ENCODE peak calls at places on chromosome 1, in eight cellular contexts. W is BJ, B is breast epithelium, M is aorta, H is astrocyte, N is neural progenitor cell, O is IMR-90, E is body of pancreas. S is an unnamed sample.
A peak's percentile ranks its signal among the peaks of the same experiment; 100 is the strongest.

GRCh38 chr1:33300673-33301072 is 20.2 kb downstream of the A3GALT2 start:
- DNase-seq in W (no peak), B (no peak), M (peak; percentile 76), H (peak; percentile 67), N (no peak), O (peak; percentile 86), E (peak; percentile 59), S (no peak)

GRCh38 chr1:48025076-48025475 is 27.9 kb upstream of the TRABD2B start:
- DNase-seq in W (no peak), B (no peak), M (no peak), H (no peak), N (peak; percentile 68), O (no peak), E (no peak), S (no peak)

GRCh38 chr1:203172184-203173115 is 3.2 kb downstream of the MYBPH start:
- DNase-seq in W (no peak), B (peak; percentile 69), M (peak; percentile 66), H (no peak), N (peak; percentile 76), O (peak; percentile 32), E (peak; percentile 79), S (no peak)

GRCh38 chr1:1616045-1616821 is 933 bp downstream of the MIB2 start:
- DNase-seq in W (no peak), B (no peak), M (peak; percentile 62), H (no peak), N (peak; percentile 76), O (peak; percentile 37), E (peak; percentile 56), S (peak; percentile 94)

GRCh38 chr1:32886012-32886827 is at the start of gene HPCA:
- DNase-seq in W (no peak), B (peak; percentile 65), M (peak; percentile 68), H (no peak), N (peak; percentile 96), O (peak; percentile 48), E (peak; percentile 64), S (peak; percentile 90)

GRCh38 chr1:196060539-196060938 is 547.7 kb downstream of the KCNT2 start:
- DNase-seq in W (no peak), B (no peak), M (no peak), H (no peak), N (no peak), O (no peak), E (no peak), S (no peak)

GRCh38 chr1:7641587-7642417 is 129.3 kb upstream of the VAMP3 start:
- DNase-seq in W (no peak), B (no peak), M (no peak), H (no peak), N (peak; percentile 38), O (no peak), E (no peak), S (no peak)

GRCh38 chr1:17196496-17197180 is 8.3 kb upstream of the PADI1 start:
- DNase-seq in W (no peak), B (no peak), M (no peak), H (no peak), N (no peak), O (no peak), E (no peak), S (no peak)

GRCh38 chr1:52970149-52970548 is 43.1 kb downstream of the SCP2 start:
- DNase-seq in W (no peak), B (no peak), M (no peak), H (peak; percentile 11), N (peak; percentile 33), O (peak; percentile 20), E (no peak), S (no peak)

GRCh38 chr1:39896909-39897685 is 4.6 kb downstream of the MYCL start:
- DNase-seq in W (no peak), B (no peak), M (no peak), H (peak; percentile 78), N (peak; percentile 49), O (peak; percentile 86), E (no peak), S (no peak)

DNA sequence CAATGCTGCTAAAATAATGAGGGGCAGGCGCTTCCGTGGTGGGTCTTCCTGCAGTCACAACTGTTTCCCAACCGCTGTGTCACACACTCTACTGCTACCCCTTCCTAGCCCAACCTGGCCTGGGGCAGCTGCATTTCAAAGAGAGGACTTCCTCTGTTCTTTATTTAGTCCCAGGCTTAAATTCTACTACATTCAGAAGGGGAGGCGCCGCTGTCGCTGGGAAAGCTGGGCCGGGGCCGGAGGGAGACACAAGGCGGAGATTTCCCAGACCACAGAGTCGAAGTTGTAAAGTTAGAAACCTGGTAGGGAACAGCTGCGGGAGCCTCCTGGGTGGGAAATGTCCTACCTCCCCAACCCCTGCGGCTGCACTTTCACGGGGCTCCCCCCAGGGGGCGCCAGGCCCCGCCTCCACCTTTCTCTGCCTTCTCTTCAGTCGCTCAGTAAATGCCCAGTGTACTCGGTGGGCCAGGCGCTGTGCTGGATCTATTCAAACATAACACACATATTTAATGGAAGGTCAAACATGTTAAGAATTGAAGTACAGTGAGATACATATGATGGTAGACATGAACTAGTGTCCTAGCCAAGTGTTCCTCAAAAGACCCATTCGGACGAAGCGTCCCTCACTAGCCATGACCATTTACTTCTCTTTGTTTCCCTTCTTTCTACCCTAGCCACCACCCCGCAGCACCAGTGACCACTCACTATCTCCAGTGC is 23.1 kb downstream of the DYRK3 start:
- DNase-seq in W (no peak), B (no peak), M (peak; percentile 58), H (no peak), N (peak; percentile 68), O (no peak), E (no peak), S (peak; percentile 88)
- H3K4me3 ChIP-seq in W (no peak overlapping the region), B (no peak overlapping the region), M (no peak overlapping the region), H (no peak overlapping the region), N (peak overlapping the region; percentile 26), O (no peak overlapping the region), E (no peak overlapping the region), S (no peak overlapping the region)

DNA sequence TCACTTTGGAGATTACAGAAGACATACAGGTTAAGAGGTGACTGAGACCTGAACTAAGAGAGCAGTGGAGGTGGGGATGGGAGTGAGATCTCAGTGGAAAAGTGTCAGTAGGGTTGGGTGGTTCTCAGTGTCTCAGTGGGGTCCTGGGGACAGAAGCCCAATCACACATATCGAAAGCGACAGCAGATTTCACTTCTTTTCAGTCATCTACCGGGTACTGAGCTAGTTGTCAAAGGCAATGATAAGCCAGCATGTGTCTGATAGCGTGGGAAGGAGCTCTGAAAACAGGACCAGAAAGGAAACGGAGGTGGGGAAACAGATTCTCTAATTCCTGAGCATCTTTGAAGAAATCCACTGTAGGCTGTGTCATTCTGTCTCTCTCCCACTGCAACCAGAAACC is 59.5 kb downstream of the RHOU start:
- DNase-seq in W (no peak), B (no peak), M (no peak), H (no peak), N (no peak), O (no peak), E (no peak), S (no peak)
- H3K4me3 ChIP-seq in W (no peak overlapping the region), B (no peak overlapping the region), M (no peak overlapping the region), H (no peak overlapping the region), N (no peak overlapping the region), O (no peak overlapping the region), E (no peak overlapping the region), S (no peak overlapping the region)

GRCh38 chr1:168819668-168820067 is 90.7 kb upstream of the DPT start:
- DNase-seq in W (no peak), B (no peak), M (no peak), H (no peak), N (no peak), O (no peak), E (no peak), S (no peak)

GRCh38 chr1:168823988-168824387 is 95.0 kb upstream of the DPT start:
- DNase-seq in W (no peak), B (no peak), M (no peak), H (no peak), N (no peak), O (no peak), E (no peak), S (no peak)

GRCh38 chr1:168822911-168823310 is 93.9 kb upstream of the DPT start:
- DNase-seq in W (no peak), B (no peak), M (no peak), H (no peak), N (no peak), O (no peak), E (no peak), S (no peak)

GRCh38 chr1:168824418-168824817 is 95.4 kb upstream of the DPT start:
- DNase-seq in W (no peak), B (no peak), M (no peak), H (no peak), N (no peak), O (no peak), E (no peak), S (no peak)

GRCh38 chr1:168821434-168821833 is 92.4 kb upstream of the DPT start:
- DNase-seq in W (no peak), B (no peak), M (no peak), H (no peak), N (no peak), O (no peak), E (no peak), S (no peak)
- H3K4me3 ChIP-seq in W (no peak overlapping the region), B (no peak overlapping the region), M (no peak overlapping the region), H (no peak overlapping the region), N (no peak overlapping the region), O (no peak overlapping the region), E (no peak overlapping the region), S (no peak overlapping the region)

GRCh38 chr1:111665527-111665926 is 45.9 kb downstream of the RAP1A start:
- DNase-seq in W (no peak), B (no peak), M (no peak), H (no peak), N (no peak), O (no peak), E (no peak), S (no peak)

GRCh38 chr1:111656093-111657017 is 36.8 kb downstream of the RAP1A start:
- DNase-seq in W (peak; percentile 4), B (no peak), M (no peak), H (peak; percentile 12), N (peak; percentile 11), O (peak; percentile 66), E (peak; percentile 25), S (peak; percentile 42)

GRCh38 chr1:111654839-111655238 is 35.2 kb downstream of the RAP1A start:
- DNase-seq in W (no peak), B (no peak), M (no peak), H (no peak), N (no peak), O (no peak), E (no peak), S (no peak)

GRCh38 chr1:111658622-111659021 is 39.0 kb downstream of the RAP1A start:
- DNase-seq in W (no peak), B (no peak), M (no peak), H (no peak), N (no peak), O (no peak), E (no peak), S (no peak)

DNA sequence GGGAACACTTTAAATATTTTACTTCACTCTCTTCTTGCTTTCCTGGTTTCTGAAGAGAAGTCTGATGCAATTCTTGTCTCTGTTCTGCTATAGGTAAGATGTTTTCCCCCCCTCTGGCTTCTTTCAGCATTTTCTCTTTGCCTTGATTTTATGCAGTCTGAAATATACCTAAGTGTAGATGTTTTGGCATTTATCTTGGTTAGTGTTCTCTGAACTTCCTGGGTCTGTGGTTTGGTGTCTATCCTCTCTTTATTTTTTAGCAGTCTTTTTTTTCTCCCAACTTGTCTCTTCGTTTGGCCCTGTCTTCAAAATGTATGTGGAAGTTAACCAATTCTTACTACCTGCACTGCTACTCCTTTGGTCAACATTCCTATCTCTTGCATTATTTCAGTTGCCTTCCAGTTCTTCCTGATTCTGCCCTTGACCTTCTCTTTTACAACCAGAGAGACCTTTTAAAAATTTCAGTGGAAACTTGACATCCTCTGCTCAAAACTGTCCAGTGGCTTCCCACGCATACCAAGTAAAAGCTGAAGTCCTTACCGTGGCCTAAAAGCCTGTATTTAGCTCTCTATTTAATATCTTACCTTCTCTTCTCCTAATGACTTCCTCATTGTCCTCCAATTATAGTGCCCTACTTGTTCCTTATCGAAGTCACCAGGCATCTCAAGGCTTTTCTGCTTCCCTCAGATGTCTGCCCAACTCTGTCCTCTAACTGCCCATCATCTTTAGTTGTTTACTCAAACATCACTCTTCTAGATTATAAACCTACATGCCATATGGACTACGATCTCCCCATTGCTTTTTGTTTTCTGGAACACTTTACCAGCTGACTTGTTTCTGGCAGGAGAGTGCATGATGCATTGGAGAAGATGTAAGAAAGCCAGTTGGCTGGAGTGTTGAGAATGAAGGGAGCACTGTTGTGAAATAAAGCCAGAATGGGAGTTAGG is 40.9 kb downstream of the RAP1A start:
- DNase-seq in W (no peak), B (no peak), M (no peak), H (no peak), N (no peak), O (peak; percentile 11), E (no peak), S (no peak)
- H3K4me3 ChIP-seq in W (no peak overlapping the region), B (no peak overlapping the region), M (no peak overlapping the region), H (no peak overlapping the region), N (no peak overlapping the region), O (no peak overlapping the region), E (no peak overlapping the region), S (no peak overlapping the region)

S was measured in upper lobe of left lung.